ENCODE peak calls at places on chromosomes 5 and 9, in four cellular contexts. X is HL-60, B is K562, M is GM12878. J is an unnamed sample.

GRCh38 chr9:88936668-88937067 is 54.6 kb upstream of the S1PR3 start:
- DNase-seq in M (no peak), B (no peak), X (peak), J (no peak)

GRCh38 chr5:9428272-9428671 is 117.6 kb downstream of the SEMA5A start:
- DNase-seq in M (no peak), B (no peak), X (no peak), J (no peak)

GRCh38 chr9:69421908-69422801 is 97.1 kb downstream of the ENTREP1 start:
- DNase-seq in M (no peak), B (peak), X (no peak), J (peak)

GRCh38 chr5:171520300-171521170 is 101.1 kb downstream of the FGF18 start:
- DNase-seq in X (no peak), B (no peak), M (no peak), J (no peak)

GRCh38 chr5:171596391-171596878 is 177.0 kb downstream of the FGF18 start:
- DNase-seq in M (no peak), X (no peak), B (no peak), J (no peak)

GRCh38 chr5:2174572-2174971 is 291.8 kb upstream of the IRX4 start:
- DNase-seq in B (no peak), X (no peak), M (no peak), J (no peak)

GRCh38 chr5:29017501-29017900 is 1979.1 kb upstream of the CDH9 start:
- DNase-seq in X (no peak), M (no peak), B (no peak), J (no peak)

GRCh38 chr9:87109851-87110250 is 162.5 kb upstream of the GAS1 start:
- DNase-seq in M (no peak), X (no peak), B (no peak), J (no peak)

GRCh38 chr9:79300153-79300552 is 271.6 kb upstream of the TLE4 start:
- DNase-seq in M (no peak), X (no peak), B (no peak), J (no peak)

GRCh38 chr5:159442210-159442850 is 112.0 kb upstream of the IL12B start:
- DNase-seq in B (no peak), M (no peak), X (no peak), J (no peak)

GRCh38 chr9:89993678-89994630 is 389.1 kb downstream of the GADD45G start:
- DNase-seq in B (no peak), X (peak), M (no peak), J (no peak)

GRCh38 chr9:134822541-134822940 is 58.1 kb upstream of the FCN2 start:
- DNase-seq in M (no peak), X (no peak), B (no peak), J (no peak)

DNA sequence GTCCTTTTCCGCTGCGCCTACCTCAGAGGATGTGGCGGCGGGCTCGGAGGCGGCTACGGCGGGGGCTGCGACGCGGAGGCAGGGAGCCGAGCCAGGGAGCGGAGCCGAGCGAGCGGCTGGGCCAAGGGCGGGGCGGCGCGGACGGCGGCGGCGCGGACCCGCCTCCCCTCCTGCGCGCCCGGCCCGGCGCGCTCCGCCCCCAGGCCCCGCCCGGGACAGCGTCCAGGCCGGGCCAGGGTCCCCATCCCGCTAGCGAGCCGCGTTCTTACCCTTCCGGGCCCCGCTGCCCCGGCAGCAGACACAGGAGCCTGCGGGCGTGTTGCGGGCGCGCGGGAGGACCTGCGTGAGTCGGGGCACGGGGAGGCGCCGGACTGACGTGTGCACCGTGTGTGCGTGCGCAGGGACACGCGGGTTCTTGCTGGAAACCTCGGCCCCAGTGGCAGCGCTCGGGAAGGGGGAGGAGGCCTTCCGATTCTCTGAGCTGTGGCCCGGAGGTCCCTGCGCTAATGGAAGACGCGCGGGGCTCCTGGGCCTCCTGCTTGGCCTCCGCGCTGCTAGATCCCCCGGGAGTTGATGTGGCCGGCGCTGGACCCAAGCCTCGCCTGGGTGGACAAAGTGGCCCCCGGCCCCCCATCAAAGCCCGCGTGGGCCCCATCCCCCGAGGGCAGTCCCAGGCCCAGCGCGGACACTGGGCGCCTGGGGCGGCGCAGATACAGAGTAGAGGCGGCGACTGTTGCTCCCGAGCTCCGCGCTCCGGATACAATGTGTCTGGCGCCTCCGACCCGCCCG is at the start of gene VDAC1:
- DNase-seq in B (peak), M (no peak), X (peak), J (peak)
- TF ChIP-seq SPI1 in B (no peak), M (no peak), X (no peak), J (no peak)

DNA sequence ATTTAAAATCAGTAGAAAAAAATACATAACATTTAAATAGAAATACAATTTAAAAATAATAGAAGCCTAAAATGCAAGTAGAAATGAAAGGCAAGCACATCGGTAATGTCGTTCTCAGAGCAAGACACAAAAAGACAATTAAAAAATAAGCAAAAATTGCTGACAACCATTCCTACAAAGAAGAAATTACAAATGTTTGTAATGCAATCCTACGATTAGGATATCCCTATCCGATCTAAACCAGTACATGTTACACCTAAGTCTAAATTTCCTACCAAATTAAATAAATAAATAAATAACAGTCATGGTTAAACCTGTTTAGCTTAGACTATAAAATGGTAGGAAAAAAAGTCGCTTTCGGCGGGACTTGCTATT is 90.0 kb downstream of the ANXA2R start:
- DNase-seq in M (no peak), B (no peak), X (no peak), J (no peak)
- TF ChIP-seq POLR2AphosphoS5 in M (no peak), B (no peak), X (no peak), J (no peak)

DNA sequence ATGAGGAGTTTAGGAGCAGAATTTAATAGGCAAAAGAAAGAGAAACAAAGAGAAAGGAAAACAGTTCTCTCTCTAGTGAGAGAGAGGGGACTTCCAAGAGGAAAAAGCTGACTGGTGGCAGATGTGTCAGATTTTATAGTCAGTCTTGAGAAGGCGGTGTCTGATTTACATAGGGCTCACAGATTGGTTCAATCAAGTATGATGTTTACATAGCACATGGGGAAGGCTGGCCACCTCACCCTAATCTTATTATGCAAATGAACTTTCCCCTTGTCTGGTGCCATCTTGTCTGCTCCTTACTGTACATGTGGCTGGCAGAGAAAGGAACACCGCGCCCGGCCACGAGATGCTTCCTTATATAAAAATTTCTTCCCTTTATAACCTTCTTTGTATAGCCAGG is 24.7 kb downstream of the UNC13B start:
- DNase-seq in B (no peak), M (no peak), X (no peak), J (no peak)
- TF ChIP-seq SPI1 in B (no peak), M (no peak), X (no peak), J (no peak)

GRCh38 chr5:54651482-54652076 is 134.0 kb downstream of the SNX18 start:
- DNase-seq in B (no peak), M (no peak), X (no peak), J (no peak)
- TF ChIP-seq POLR2AphosphoS5 in B (no peak), M (no peak), X (no peak), J (no peak)

DNA sequence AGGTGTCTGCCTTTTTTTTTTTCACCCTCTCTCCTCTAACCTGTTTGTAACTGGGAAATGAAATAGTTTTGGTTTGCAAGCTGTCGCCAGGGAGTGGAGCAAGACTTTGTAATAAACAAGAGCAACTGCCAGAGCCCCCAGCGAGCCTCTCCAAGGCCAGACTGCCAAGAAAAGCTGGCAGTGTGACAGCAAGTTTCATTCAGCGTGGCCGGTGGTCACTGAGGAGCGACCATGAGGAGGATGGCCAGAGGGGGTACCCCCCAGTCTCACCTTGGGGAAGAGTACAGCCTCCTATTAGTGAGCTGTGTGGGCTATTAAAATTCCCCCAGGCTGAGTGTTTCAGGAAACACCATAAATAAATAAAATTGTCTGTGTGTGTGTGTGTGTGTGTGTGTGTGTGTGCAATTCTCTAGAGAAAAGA is 49.9 kb downstream of the ZFAND5 start:
- DNase-seq in B (no peak), X (no peak), M (no peak), J (no peak)
- TF ChIP-seq SPI1 in B (no peak), X (no peak), M (no peak), J (no peak)

GRCh38 chr5:150787659-150788058 is 9.1 kb downstream of the SMIM3 start:
- DNase-seq in M (no peak), X (no peak), B (no peak), J (no peak)

GRCh38 chr5:150788974-150789373 is 10.4 kb downstream of the SMIM3 start:
- DNase-seq in B (no peak), M (no peak), X (no peak), J (no peak)

GRCh38 chr5:150791536-150791935 is 13.0 kb downstream of the SMIM3 start:
- DNase-seq in M (no peak), B (no peak), X (no peak), J (no peak)

GRCh38 chr5:150789431-150789830 is 10.9 kb downstream of the SMIM3 start:
- DNase-seq in M (no peak), X (no peak), B (no peak), J (no peak)

GRCh38 chr5:150789943-150790611 is 11.5 kb downstream of the SMIM3 start:
- DNase-seq in X (peak), B (peak), M (peak), J (no peak)
- TF ChIP-seq POLR2AphosphoS5 in X (no peak), B (no peak), M (no peak), J (peak)

J was measured in GM12891.